ENCODE peak calls at places on chromosome 5, in five cellular contexts. T is fibroblast of lung, E is AG04450, S is IMR-90, Z is right lobe of liver. G is an unnamed sample.

GRCh38 chr5:154412316-154412715 is 33.5 kb upstream of the SAP30L start:
- DNase-seq in E (no peak), Z (no peak), S (no peak), T (no peak), G (no peak)

GRCh38 chr5:61344187-61344944 is 12.3 kb downstream of the ZSWIM6 start:
- DNase-seq in T (peak; percentile 52), E (no peak), S (peak; percentile 33), Z (no peak), G (no peak)

GRCh38 chr5:142280066-142281011 is 44.5 kb downstream of the SPRY4 start:
- DNase-seq in Z (no peak), T (peak; percentile 72), S (peak; percentile 79), E (no peak), G (peak; percentile 83)

GRCh38 chr5:172939561-172939960 is 19.7 kb upstream of the RPL26L1 start:
- DNase-seq in T (peak; percentile 25), E (no peak), S (peak; percentile 39), Z (no peak), G (no peak)

GRCh38 chr5:72107874-72108199 is 562 bp downstream of the MAP1B start:
- DNase-seq in T (no peak), Z (no peak), S (no peak), E (no peak), G (no peak)

GRCh38 chr5:657570-657969 is 35.6 kb downstream of the TPPP start:
- DNase-seq in T (peak; percentile 73), S (peak; percentile 93), E (peak; percentile 34), Z (no peak), G (peak; percentile 63)

GRCh38 chr5:8940934-8941333 is 604.9 kb downstream of the SEMA5A start:
- DNase-seq in S (no peak), E (no peak), Z (no peak), T (no peak), G (no peak)

GRCh38 chr5:138934971-138935370 is 59.8 kb upstream of the LRRTM2 start:
- DNase-seq in Z (no peak), E (no peak), T (no peak), S (no peak), G (no peak)

GRCh38 chr5:83967417-83967816 is 246.8 kb upstream of the HAPLN1 start:
- DNase-seq in T (peak; percentile 18), S (peak; percentile 62), E (peak; percentile 29), Z (no peak), G (no peak)

GRCh38 chr5:154053468-154053867 is 14.7 kb downstream of the MFAP3 start:
- DNase-seq in E (no peak), Z (no peak), T (no peak), S (no peak), G (no peak)

GRCh38 chr5:142819292-142819691 is 49.1 kb downstream of the ARHGAP26 start:
- DNase-seq in E (no peak), S (no peak), Z (no peak), T (no peak), G (no peak)

GRCh38 chr5:64140018-64140417 is 25.6 kb upstream of the RNF180 start:
- DNase-seq in S (no peak), E (no peak), T (no peak), Z (no peak), G (no peak)

GRCh38 chr5:120055858-120056257 is 408.2 kb upstream of the PRR16 start:
- DNase-seq in E (peak; percentile 21), S (peak; percentile 76), Z (no peak), T (peak; percentile 90), G (peak; percentile 82)

GRCh38 chr5:33120671-33121070 is 320.1 kb upstream of the TARS1 start:
- DNase-seq in S (peak; percentile 90), Z (no peak), E (peak; percentile 39), T (peak; percentile 51), G (peak; percentile 79)

GRCh38 chr5:123708074-123708806 is 196.3 kb downstream of the CSNK1G3 start:
- DNase-seq in S (peak; percentile 90), E (peak; percentile 30), Z (no peak), T (peak; percentile 81), G (peak; percentile 95)

GRCh38 chr5:132500931-132501628 is 10.5 kb upstream of the IRF1 start:
- DNase-seq in Z (peak; percentile 67), E (no peak), S (peak; percentile 55), T (peak; percentile 68), G (peak; percentile 70)

GRCh38 chr5:55577353-55578060 is 42.7 kb upstream of the PLPP1 start:
- DNase-seq in Z (peak; percentile 66), E (no peak), S (no peak), T (peak; percentile 72), G (peak; percentile 51)

GRCh38 chr5:161804263-161804662 is 43.7 kb upstream of the GABRA1 start:
- DNase-seq in T (no peak), S (no peak), Z (no peak), E (no peak), G (no peak)
- TF ChIP-seq CTCF in T (no peak), S (no peak), Z (no peak), E (no peak), G (no peak)

GRCh38 chr5:175658299-175659145 is 651 bp downstream of the HRH2 start:
- DNase-seq in Z (no peak), S (no peak), E (no peak), T (no peak), G (no peak)
- H3K4me3 ChIP-seq in Z (peak overlapping the region; percentile 4), S (no peak overlapping the region), E (no peak overlapping the region), T (no peak overlapping the region), G (no peak overlapping the region)

DNA sequence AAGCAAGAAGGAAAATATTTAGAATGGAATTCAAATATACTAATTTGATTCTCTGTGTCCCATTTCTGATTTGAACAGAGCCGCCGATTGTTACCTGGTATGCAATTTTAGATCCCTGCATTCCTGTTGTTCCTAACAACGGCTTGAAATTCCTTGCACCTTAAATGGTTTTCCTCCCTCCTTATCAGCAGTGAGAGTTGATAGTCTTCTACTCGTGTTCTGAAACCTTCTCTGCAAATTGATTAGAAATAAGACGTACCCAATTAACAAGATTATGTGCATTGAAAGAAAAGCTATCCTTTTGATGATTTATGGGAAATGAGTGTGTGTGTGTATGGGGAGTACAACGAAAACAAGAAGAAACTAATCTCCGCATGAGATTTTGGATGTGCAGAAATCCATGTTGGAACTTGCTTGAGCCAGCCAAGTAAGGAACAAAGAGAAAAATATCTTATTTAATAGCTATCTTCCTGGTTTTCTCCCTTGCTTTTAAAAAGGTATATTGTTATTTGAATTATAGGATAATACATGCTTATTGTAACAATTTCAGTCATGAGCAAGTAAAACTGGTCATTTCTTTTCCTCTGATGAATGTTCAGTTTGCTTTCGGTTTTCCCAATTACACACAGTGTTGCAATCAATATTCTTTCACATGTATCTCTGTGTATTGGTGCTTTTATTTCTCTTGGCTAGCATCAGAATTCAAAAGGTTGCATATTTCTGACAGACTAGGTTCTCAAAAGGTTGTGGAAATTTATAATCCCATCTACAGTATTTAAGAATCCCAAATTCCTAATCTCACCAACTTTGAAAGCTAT is 211.1 kb upstream of the ACTBL2 start:
- DNase-seq in T (peak; percentile 60), Z (no peak), E (no peak), S (peak; percentile 11), G (peak; percentile 29)
- TF ChIP-seq CTCF in T (no peak), Z (no peak), E (no peak), S (no peak), G (no peak)

GRCh38 chr5:79613571-79613970 is 1.3 kb downstream of the TENT2 start:
- DNase-seq in E (no peak), T (no peak), Z (no peak), S (no peak), G (peak; percentile 3)
- H3K4me3 ChIP-seq in E (peak overlapping the region; percentile 90), T (peak overlapping the region; percentile 90), Z (peak overlapping the region; percentile 85), S (peak overlapping the region; percentile 75), G (peak overlapping the region; percentile 92)

G was measured in cardiac fibroblast.